ENCODE peak calls at places on chromosomes 16 and 17, in nine cellular contexts. Q, L, N, H, Y, C, T, K and J are unnamed samples.

GRCh38 chr16:27880312-27880711 is 183.2 kb downstream of the GSG1L start:
- DNase-seq in Q (no peak), N (no peak), T (no peak), K (no peak), H (no peak), L (no peak), Y (no peak), C (no peak), J (no peak)

GRCh38 chr16:80656731-80657150 is 115.9 kb downstream of the DYNLRB2 start:
- DNase-seq in Y (no peak), T (no peak), N (no peak), C (no peak), Q (no peak), K (peak), L (no peak), H (no peak), J (no peak)

GRCh38 chr17:80850817-80851216 is 140.8 kb upstream of the CHMP6 start:
- DNase-seq in K (no peak), N (no peak), Y (no peak), H (no peak), C (no peak), Q (no peak), L (no peak), T (no peak), J (no peak)

GRCh38 chr17:18191967-18192366 is 8.3 kb downstream of the ALKBH5 start:
- DNase-seq in C (no peak), Y (no peak), T (no peak), N (peak), L (no peak), Q (no peak), H (no peak), K (no peak), J (peak)

GRCh38 chr16:82580293-82580900 is 46.4 kb upstream of the CDH13 start:
- DNase-seq in C (no peak), H (no peak), N (peak), K (no peak), L (no peak), Q (peak), T (peak), Y (no peak), J (no peak)

GRCh38 chr17:70345061-70345460 is 175.7 kb downstream of the KCNJ2 start:
- DNase-seq in L (no peak), H (no peak), K (no peak), Y (no peak), C (no peak), N (no peak), Q (no peak), T (no peak), J (no peak)

GRCh38 chr17:72192409-72193192 is 71.8 kb downstream of the SOX9 start:
- DNase-seq in N (no peak), T (no peak), Q (no peak), L (no peak), K (no peak), H (no peak), Y (no peak), C (peak), J (no peak)

GRCh38 chr17:44002141-44002848 is 2.1 kb upstream of the NAGS start:
- DNase-seq in N (no peak), H (no peak), Q (peak), C (no peak), T (no peak), L (no peak), Y (no peak), K (no peak), J (no peak)

GRCh38 chr16:83200005-83200779 is 573.4 kb downstream of the CDH13 start:
- DNase-seq in Y (no peak), N (no peak), Q (no peak), T (peak), C (no peak), L (peak), K (no peak), H (no peak), J (no peak)

GRCh38 chr16:48829361-48829760 is 219.4 kb upstream of the N4BP1 start:
- DNase-seq in T (no peak), C (no peak), K (no peak), Y (no peak), L (no peak), N (no peak), H (no peak), Q (no peak), J (no peak)

GRCh38 chr16:71883849-71884638 is at the start of gene ZNF821:
- DNase-seq in H (peak), L (peak), Q (peak), K (peak), Y (peak), N (peak), T (peak), C (peak), J (peak)

GRCh38 chr16:69179255-69180010 is 7.5 kb upstream of the SNTB2 start:
- DNase-seq in N (no peak), Y (peak), L (no peak), T (peak), Q (peak), C (peak), K (no peak), H (peak), J (no peak)

GRCh38 chr17:12546983-12547382 is 118.7 kb upstream of the MYOCD start:
- DNase-seq in L (no peak), K (no peak), C (no peak), N (no peak), Y (no peak), Q (no peak), H (no peak), T (no peak), J (no peak)

GRCh38 chr16:50261707-50262235 is 4.6 kb upstream of the ADCY7 start:
- DNase-seq in C (no peak), L (no peak), T (no peak), Y (no peak), N (no peak), K (no peak), H (no peak), Q (no peak), J (peak)

GRCh38 chr16:67752641-67753040 is 33.5 kb upstream of the GFOD2 start:
- DNase-seq in K (no peak), Q (no peak), C (no peak), N (no peak), T (no peak), L (no peak), Y (no peak), H (no peak), J (no peak)

GRCh38 chr16:87855852-87856715 is 13.2 kb downstream of the SLC7A5 start:
- DNase-seq in C (peak), H (no peak), Y (peak), N (no peak), L (peak), T (peak), Q (no peak), K (no peak), J (peak)
- TF ChIP-seq POLR2A in C (no peak), H (no peak), Y (no peak), N (no peak), L (no peak), T (peak), Q (no peak), K (no peak), J (peak)

DNA sequence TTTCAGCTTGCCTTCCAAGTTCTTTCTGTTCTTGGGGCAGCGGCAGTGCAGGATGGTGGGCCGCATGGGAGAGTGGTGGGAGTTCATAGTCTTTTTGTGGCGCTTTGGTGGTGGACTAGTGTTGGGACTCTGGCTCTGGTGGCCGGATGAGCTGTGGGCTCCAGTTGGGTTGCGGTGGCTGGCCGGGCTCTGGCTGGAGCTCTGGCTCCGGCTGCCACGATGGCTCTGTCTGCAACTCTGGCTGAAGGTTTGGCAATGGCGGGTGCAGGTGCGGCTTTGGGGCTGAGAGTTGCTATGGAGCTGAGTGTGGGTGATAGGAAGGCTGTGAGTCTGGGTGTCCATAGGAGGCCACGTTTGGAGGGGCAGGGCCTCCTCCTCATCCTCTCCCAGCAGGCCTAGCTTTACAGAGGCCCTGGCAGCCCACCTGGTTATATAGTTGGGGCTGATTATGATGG is at the start of gene TNP2:
- DNase-seq in Y (no peak), L (no peak), N (no peak), T (no peak), H (no peak), K (no peak), Q (no peak), C (no peak), J (no peak)
- TF ChIP-seq POLR2A in Y (no peak), L (no peak), N (no peak), T (no peak), H (no peak), K (no peak), Q (no peak), C (no peak), J (no peak)

DNA sequence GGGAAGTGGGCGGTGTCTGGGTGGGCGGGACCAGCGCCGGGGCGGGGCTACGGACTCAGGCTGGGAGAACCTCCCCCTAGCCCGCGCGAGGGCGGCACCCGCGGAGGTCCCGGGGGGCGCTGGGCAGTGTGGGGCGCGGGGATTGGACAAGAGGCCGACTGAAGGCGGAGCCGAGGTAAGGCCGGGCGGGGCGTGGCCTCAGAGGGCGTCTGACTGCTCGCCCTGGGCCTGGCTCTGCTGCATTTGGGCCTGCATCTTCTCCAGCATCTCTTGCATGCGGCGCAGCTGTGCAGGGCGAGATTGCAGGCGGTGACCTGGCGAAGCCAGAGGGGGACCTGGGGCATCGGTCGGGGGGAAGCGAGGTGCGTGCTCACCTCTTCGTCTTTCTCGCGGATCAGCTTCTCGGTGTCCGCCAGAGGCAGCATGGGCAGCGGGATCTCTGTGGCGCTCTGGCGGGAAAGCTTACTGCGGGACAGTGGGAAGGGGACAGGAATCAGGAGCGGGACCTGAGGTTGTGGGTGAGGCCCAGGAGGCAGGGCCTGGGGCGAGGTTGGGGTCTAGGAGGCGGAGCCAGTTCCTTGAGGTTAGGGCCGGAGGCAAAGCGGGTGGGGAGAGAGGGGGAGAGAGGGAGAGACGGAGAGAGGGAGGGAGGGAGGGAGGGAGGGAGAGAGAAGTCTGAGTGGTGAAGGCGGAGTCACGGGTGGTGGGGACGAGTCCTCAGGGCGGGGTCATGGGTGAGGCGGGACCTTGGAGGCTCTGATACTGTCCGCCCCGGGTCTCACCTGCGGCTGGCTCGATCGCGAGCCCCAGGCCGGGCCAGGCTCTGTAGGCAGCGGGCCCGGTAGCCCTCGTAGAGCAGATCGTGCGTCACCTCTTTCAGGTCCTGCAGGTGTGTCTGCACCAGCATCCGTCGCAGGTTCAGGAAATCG is 3.9 kb downstream of the SEPTIN1 start:
- DNase-seq in K (peak), Q (peak), H (peak), N (peak), T (peak), L (peak), C (peak), Y (peak), J (peak)
- TF ChIP-seq POLR2A in K (peak), Q (peak), H (no peak), N (peak), T (peak), L (peak), C (peak), Y (peak), J (peak)

GRCh38 chr17:30427611-30428010 is 48.9 kb downstream of the CPD start:
- DNase-seq in H (no peak), N (no peak), K (no peak), Y (no peak), Q (no peak), C (no peak), L (no peak), T (no peak), J (no peak)

GRCh38 chr17:30426292-30426691 is 47.6 kb downstream of the CPD start:
- DNase-seq in H (no peak), C (no peak), L (no peak), N (no peak), Y (no peak), Q (no peak), T (no peak), K (no peak), J (no peak)

GRCh38 chr17:30421592-30421991 is 42.9 kb downstream of the CPD start:
- DNase-seq in N (no peak), Q (no peak), C (no peak), K (no peak), Y (no peak), H (no peak), L (no peak), T (no peak), J (no peak)

DNA sequence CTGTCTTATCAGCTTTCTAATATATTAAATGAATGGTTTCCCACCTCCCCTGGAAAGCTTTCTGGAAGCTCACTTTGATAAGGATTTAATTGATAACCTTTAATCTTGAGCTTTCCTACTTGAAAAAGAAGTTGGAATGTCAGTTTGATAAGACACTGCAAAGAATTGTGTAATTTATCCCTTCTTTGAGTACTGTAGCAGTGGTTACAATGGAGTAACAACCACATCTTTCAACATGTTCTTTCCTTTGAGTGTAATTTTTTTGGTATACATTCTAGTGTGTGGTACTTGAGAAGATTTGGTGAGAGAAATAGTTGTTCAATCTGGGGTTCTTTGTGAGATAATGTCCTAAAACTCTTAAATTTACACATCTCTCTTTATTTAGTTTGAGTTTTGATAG is 43.4 kb downstream of the CPD start:
- DNase-seq in T (no peak), Q (no peak), C (no peak), Y (no peak), H (no peak), K (no peak), L (no peak), N (no peak), J (no peak)
- TF ChIP-seq POLR2A in T (no peak), Q (no peak), C (no peak), Y (no peak), H (no peak), K (no peak), L (no peak), N (no peak), J (no peak)

GRCh38 chr16:88453621-88454314 is 688 bp downstream of the ZFPM1 start:
- DNase-seq in C (no peak), T (peak), Y (no peak), H (no peak), N (no peak), K (no peak), Q (peak), L (peak), J (peak)

GRCh38 chr16:88452485-88453216 is 429 bp upstream of the ZFPM1 start:
- DNase-seq in N (peak), C (peak), K (peak), T (peak), Q (peak), Y (peak), H (peak), L (peak), J (peak)

GRCh38 chr16:88453217-88453531 is at the start of gene ZFPM1:
- DNase-seq in K (no peak), L (no peak), N (no peak), Q (no peak), Y (no peak), C (no peak), H (no peak), T (no peak), J (no peak)

GRCh38 chr16:88449267-88449561 is 3.9 kb upstream of the ZFPM1 start:
- DNase-seq in L (no peak), T (no peak), N (no peak), Y (peak), Q (no peak), H (no peak), K (no peak), C (no peak), J (no peak)

GRCh38 chr16:88451586-88452484 is 1.2 kb upstream of the ZFPM1 start:
- DNase-seq in C (no peak), L (peak), Q (peak), K (no peak), T (no peak), N (no peak), Y (no peak), H (no peak), J (peak)
- TF ChIP-seq POLR2A in C (no peak), L (no peak), Q (no peak), K (no peak), T (no peak), N (no peak), Y (no peak), H (no peak), J (no peak)